ENCODE peak calls at places on chromosomes 16 and 17, in seven cellular contexts. B, U, L, I, H, Q and Z are unnamed samples.

GRCh38 chr16:56372013-56372634 is 53.2 kb downstream of the AMFR start:
- DNase-seq in U (no peak), L (no peak), I (no peak), B (no peak), H (peak; percentile 33), Q (no peak), Z (no peak)

GRCh38 chr16:65532218-65532617 is 410.4 kb upstream of the CDH11 start:
- DNase-seq in L (no peak), Q (no peak), B (no peak), U (no peak), I (no peak), H (no peak), Z (no peak)

GRCh38 chr17:2346475-2346874 is 9.2 kb downstream of the SGSM2 start:
- DNase-seq in L (peak; percentile 69), U (peak; percentile 74), H (peak; percentile 91), I (no peak), B (no peak), Q (no peak), Z (peak; percentile 82)

GRCh38 chr16:4378202-4378666 is 6.6 kb downstream of the VASN start:
- DNase-seq in B (no peak), H (no peak), I (no peak), L (no peak), Q (peak; percentile 84), U (no peak), Z (no peak)

GRCh38 chr17:79183221-79184158 is 108.9 kb downstream of the ENGASE start:
- DNase-seq in B (no peak), H (no peak), L (no peak), Q (no peak), I (no peak), U (no peak), Z (no peak)

GRCh38 chr17:77315551-77316190 is 174.9 kb downstream of the SEC14L1 start:
- DNase-seq in B (no peak), H (no peak), U (peak; percentile 73), I (peak; percentile 60), L (no peak), Q (peak; percentile 56), Z (no peak)

GRCh38 chr17:152860-153420 is 15.6 kb downstream of the SCGB1C2 start:
- DNase-seq in I (peak; percentile 42), B (no peak), Q (peak; percentile 27), L (no peak), U (peak; percentile 56), H (no peak), Z (no peak)

GRCh38 chr16:84065536-84066132 is 23.0 kb upstream of the SLC38A8 start:
- DNase-seq in B (peak; percentile 27), I (no peak), U (peak; percentile 40), L (peak; percentile 53), Q (no peak), H (no peak), Z (peak; percentile 47)

GRCh38 chr16:77539336-77539735 is 104.5 kb upstream of the ADAMTS18 start:
- DNase-seq in H (no peak), Q (no peak), I (no peak), B (no peak), U (no peak), L (no peak), Z (no peak)

GRCh38 chr17:61072648-61073047 is 327.0 kb upstream of the TBX2 start:
- DNase-seq in H (no peak), U (no peak), L (no peak), I (no peak), Q (no peak), B (no peak), Z (no peak)

GRCh38 chr17:81641825-81642489 is 5.0 kb downstream of the TSPAN10 start:
- DNase-seq in H (no peak), U (no peak), B (no peak), Q (no peak), I (no peak), L (no peak), Z (no peak)

GRCh38 chr16:87877942-87878507 is 8.7 kb upstream of the SLC7A5 start:
- DNase-seq in L (no peak), Q (no peak), I (no peak), H (no peak), U (no peak), B (no peak), Z (no peak)

GRCh38 chr16:58684001-58684353 is 593 bp downstream of the SLC38A7 start:
- DNase-seq in B (no peak), H (no peak), I (no peak), L (no peak), Q (no peak), U (no peak), Z (no peak)

GRCh38 chr16:86874141-86874540 is 295.8 kb downstream of the FOXL1 start:
- DNase-seq in H (no peak), I (no peak), L (no peak), Q (no peak), U (no peak), B (no peak), Z (no peak)

GRCh38 chr16:89256651-89257254 is 39.2 kb downstream of the ZNF778 start:
- DNase-seq in I (peak; percentile 86), Q (peak; percentile 81), L (peak; percentile 73), B (no peak), U (no peak), H (no peak), Z (peak; percentile 26)

GRCh38 chr17:38320482-38320881 is 23.3 kb downstream of the GPR179 start:
- DNase-seq in U (peak; percentile 79), I (peak; percentile 30), L (no peak), B (no peak), H (peak; percentile 97), Q (no peak), Z (peak; percentile 67)

GRCh38 chr17:30244853-30245385 is 9.4 kb upstream of the SLC6A4 start:
- DNase-seq in H (no peak), U (no peak), L (no peak), B (no peak), I (no peak), Q (no peak), Z (no peak)

GRCh38 chr17:30300803-30301202 is 9.1 kb upstream of the BLMH start:
- DNase-seq in B (no peak), L (no peak), Q (no peak), H (no peak), I (no peak), U (no peak), Z (no peak)

GRCh38 chr17:82098939-82099765 is 1.1 kb upstream of the FASN start:
- DNase-seq in I (no peak), L (no peak), U (no peak), H (no peak), B (peak; percentile 27), Q (peak; percentile 67), Z (no peak)

GRCh38 chr17:60720763-60721531 is 43.3 kb downstream of the BCAS3 start:
- DNase-seq in U (no peak), Q (no peak), B (peak; percentile 17), L (no peak), I (no peak), H (peak; percentile 46), Z (peak; percentile 53)

GRCh38 chr17:53168413-53168812 is 654.3 kb upstream of the KIF2B start:
- DNase-seq in H (no peak), I (no peak), L (no peak), U (no peak), Q (no peak), B (no peak), Z (no peak)

GRCh38 chr17:17137731-17138585 is 68.2 kb downstream of the PLD6 start:
- DNase-seq in I (no peak), B (no peak), H (no peak), U (no peak), L (peak; percentile 57), Q (peak; percentile 52), Z (no peak)
- H3K4me1 ChIP-seq in I (no peaks in the 10 kb centered on the region), B (no peaks in the 10 kb centered on the region), H (no peaks in the 10 kb centered on the region), U (no peaks in the 10 kb centered on the region), L (peaks cover 9% of the 10 kb centered on the region), Q (peaks cover 26% of the 10 kb centered on the region), Z (no peaks in the 10 kb centered on the region)

DNA sequence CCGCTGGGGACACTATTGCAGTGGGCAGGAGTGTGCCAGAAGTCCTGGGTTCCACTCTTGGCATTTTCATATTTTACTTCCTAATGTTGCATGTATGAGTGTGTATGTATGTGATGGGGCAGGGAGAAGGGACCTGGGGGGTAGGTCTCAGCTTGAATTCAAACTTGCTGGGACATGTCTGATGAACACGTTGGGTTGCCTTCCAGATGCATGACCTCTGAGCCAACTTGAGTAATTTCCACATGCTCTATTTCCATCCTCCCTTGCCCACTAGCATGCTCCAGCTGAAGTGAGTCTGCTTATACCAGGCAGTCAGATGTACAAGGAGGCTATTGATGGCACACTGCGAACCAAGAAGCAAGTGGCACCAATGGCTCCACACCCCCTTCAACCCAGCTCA is 32.9 kb upstream of the SRSF1 start:
- DNase-seq in L (no peak), H (no peak), U (no peak), Q (no peak), B (no peak), I (no peak), Z (no peak)
- H3K27ac ChIP-seq in L (no peak overlapping the region), H (no peak overlapping the region), U (no peak overlapping the region), Q (no peak overlapping the region), B (no peak overlapping the region), I (no peak overlapping the region), Z (no peak overlapping the region)

GRCh38 chr17:67143318-67143717 is 99.0 kb downstream of the CACNG1 start:
- DNase-seq in U (no peak), B (no peak), I (no peak), L (no peak), H (no peak), Q (no peak), Z (no peak)
- H3K36me3 ChIP-seq in U (peaks cover 86% of the 10 kb centered on the region), B (peaks cover 5% of the 10 kb centered on the region), I (peaks cover 14% of the 10 kb centered on the region), L (peaks cover 24% of the 10 kb centered on the region), H (peaks cover 34% of the 10 kb centered on the region), Q (peaks cover 74% of the 10 kb centered on the region), Z (peaks cover 6% of the 10 kb centered on the region)

GRCh38 chr16:25011891-25012499 is 3.2 kb downstream of the ARHGAP17 start:
- DNase-seq in H (no peak), U (no peak), Q (no peak), I (no peak), L (no peak), B (no peak), Z (no peak)
- H3K4me1 ChIP-seq in H (peaks cover 26% of the 10 kb centered on the region), U (peaks cover 69% of the 10 kb centered on the region), Q (peaks cover 62% of the 10 kb centered on the region), I (no peaks in the 10 kb centered on the region), L (peaks cover 76% of the 10 kb centered on the region), B (peaks cover 16% of the 10 kb centered on the region), Z (peaks cover 9% of the 10 kb centered on the region)

GRCh38 chr17:16483021-16483645 is 8.9 kb downstream of the LRRC75A start:
- DNase-seq in L (no peak), U (no peak), Q (no peak), I (no peak), H (no peak), B (no peak), Z (no peak)
- H3K27ac ChIP-seq in L (no peak overlapping the region), U (no peak overlapping the region), Q (no peak overlapping the region), I (no peak overlapping the region), H (no peak overlapping the region), B (no peak overlapping the region), Z (no peak overlapping the region)